ENCODE peak calls at places on chromosomes 13 and 19, in four cellular contexts. J is cardiac muscle cell; B is SJSA1; Q is CD8-positive, alpha-beta T cell. K is an unnamed sample.

GRCh38 chr19:7670150-7670784 is 1.4 kb downstream of the RETN start:
- DNase-seq in Q (peak; percentile 26), B (no peak), J (peak; percentile 42), K (no peak)

GRCh38 chr19:5651361-5651760 is 28.5 kb downstream of the SAFB start:
- DNase-seq in Q (no peak), J (no peak), B (no peak), K (no peak)

GRCh38 chr19:6772028-6772865 is at the start of gene VAV1:
- DNase-seq in Q (peak; percentile 81), B (no peak), J (no peak), K (peak; percentile 93)

GRCh38 chr13:72180253-72180952 is 313.4 kb upstream of the DACH1 start:
- DNase-seq in Q (no peak), J (no peak), B (no peak), K (no peak)

GRCh38 chr13:87129602-87130300 is 541.4 kb upstream of the SLITRK5 start:
- DNase-seq in Q (no peak), J (no peak), B (no peak), K (no peak)

GRCh38 chr19:21519488-21519887 is 14.1 kb downstream of the ZNF429 start:
- DNase-seq in Q (no peak), J (no peak), B (no peak), K (no peak)

GRCh38 chr19:35194022-35194984 is 34.2 kb downstream of the FAM187B start:
- DNase-seq in Q (no peak), J (no peak), B (no peak), K (no peak)

GRCh38 chr19:39517432-39517831 is 2.5 kb downstream of the SELENOV start:
- DNase-seq in B (no peak), Q (no peak), J (no peak), K (no peak)

GRCh38 chr13:98401936-98402335 is 175.0 kb downstream of the STK24 start:
- DNase-seq in B (no peak), Q (no peak), J (no peak), K (no peak)

GRCh38 chr13:32829676-32830091 is 186.5 kb upstream of the KL start:
- DNase-seq in B (no peak), J (no peak), Q (no peak), K (no peak)

GRCh38 chr19:2546128-2547032 is 70.5 kb downstream of the GADD45B start:
- DNase-seq in B (peak; percentile 90), Q (no peak), J (peak; percentile 86), K (no peak)

GRCh38 chr13:111429064-111429558 is 108.7 kb downstream of the TEX29 start:
- DNase-seq in B (peak; percentile 76), Q (peak; percentile 20), J (peak; percentile 67), K (peak; percentile 29)

GRCh38 chr19:32294871-32295438 is 50.5 kb upstream of the ZNF507 start:
- DNase-seq in Q (no peak), B (peak; percentile 13), J (no peak), K (no peak)

GRCh38 chr13:64332048-64332447 is 2898.1 kb downstream of the PCDH9 start:
- DNase-seq in J (no peak), B (no peak), Q (no peak), K (no peak)

GRCh38 chr19:5690955-5691204 is 785 bp downstream of the RPL36 start:
- DNase-seq in Q (no peak), B (no peak), J (no peak), K (no peak)

GRCh38 chr19:38559428-38560401 is 58.0 kb downstream of the MAP4K1 start:
- DNase-seq in J (no peak), B (no peak), Q (peak; percentile 23), K (peak; percentile 96)

GRCh38 chr19:50203281-50204080 is at the start of gene MYH14:
- DNase-seq in Q (peak; percentile 10), J (peak; percentile 98), B (no peak), K (no peak)

GRCh38 chr19:34291235-34291634 is 36.9 kb downstream of the GARRE1 start:
- DNase-seq in B (no peak), Q (no peak), J (no peak), K (no peak)

GRCh38 chr13:98775844-98776598 is 23.5 kb upstream of the SLC15A1 start:
- DNase-seq in B (peak; percentile 93), J (no peak), Q (no peak), K (no peak)

GRCh38 chr19:9289231-9289884 is 20.3 kb downstream of the ZNF699 start:
- DNase-seq in B (no peak), Q (no peak), J (no peak), K (no peak)

GRCh38 chr19:56261145-56261544 is 11.4 kb upstream of the EDDM13 start:
- DNase-seq in J (no peak), Q (no peak), B (no peak), K (no peak)

GRCh38 chr19:53037101-53038097 is 7.1 kb upstream of the ERVV-2 start:
- DNase-seq in B (no peak), J (peak; percentile 73), Q (peak; percentile 8), K (no peak)

GRCh38 chr19:31497709-31498108 is 148.5 kb upstream of the TSHZ3 start:
- DNase-seq in J (no peak), Q (no peak), B (peak; percentile 3), K (no peak)

GRCh38 chr19:48819366-48819816 is 8.6 kb upstream of the BCAT2 start:
- DNase-seq in J (no peak), Q (no peak), B (no peak), K (no peak)

GRCh38 chr13:97273341-97273831 is 51.3 kb downstream of the MBNL2 start:
- DNase-seq in Q (no peak), B (no peak), J (no peak), K (no peak)

GRCh38 chr19:30696514-30696913 is 324.3 kb downstream of the ZNF536 start:
- DNase-seq in B (peak; percentile 86), J (peak; percentile 68), Q (no peak), K (peak; percentile 41)

GRCh38 chr19:41415154-41415571 is 12.0 kb downstream of the B3GNT8 start:
- DNase-seq in Q (no peak), J (no peak), B (no peak), K (no peak)

GRCh38 chr19:719636-720377 is 11.1 kb downstream of the PALM start:
- DNase-seq in B (no peak), Q (no peak), J (no peak), K (no peak)
- H3K4me3 ChIP-seq in B (no peak overlapping the region), Q (no peak overlapping the region), J (no peak overlapping the region), K (no peak overlapping the region)

GRCh38 chr19:18478545-18479311 is 40.8 kb upstream of the ISYNA1 start:
- DNase-seq in B (peak; percentile 80), Q (peak; percentile 51), J (no peak), K (peak; percentile 88)
- H3K4me3 ChIP-seq in B (no peak overlapping the region), Q (no peak overlapping the region), J (no peak overlapping the region), K (no peak overlapping the region)

GRCh38 chr19:16293133-16294085 is 31.2 kb upstream of the KLF2 start:
- DNase-seq in B (peak; percentile 84), Q (no peak), J (no peak), K (no peak)
- H3K4me3 ChIP-seq in B (peak overlapping the region; percentile 18), Q (no peak overlapping the region), J (no peak overlapping the region), K (no peak overlapping the region)

GRCh38 chr19:46442808-46443450 is 14.2 kb upstream of the PNMA8C start:
- DNase-seq in J (no peak), Q (no peak), B (no peak), K (no peak)
- H3K4me3 ChIP-seq in J (no peak overlapping the region), Q (no peak overlapping the region), B (no peak overlapping the region), K (no peak overlapping the region)